ENCODE peak calls at places on chromosomes 7 and 10, in seven cellular contexts. S is mammary epithelial cell, F is NCI-H2029, M is cardiac fibroblast, A is epithelial cell of esophagus, G is kidney epithelial cell, P is HCT116. T is an unnamed sample.

GRCh38 chr7:68158686-68159255 is 1162.1 kb downstream of the TYW1 start:
- DNase-seq in S (no peak), M (no peak), G (no peak), P (no peak), A (no peak), F (no peak), T (no peak)

GRCh38 chr10:124626759-124627380 is 117.3 kb downstream of the FAM53B start:
- DNase-seq in G (no peak), M (no peak), S (peak), P (no peak), F (no peak), A (peak), T (no peak)

GRCh38 chr7:113636727-113637421 is 281.9 kb downstream of the PPP1R3A start:
- DNase-seq in G (no peak), P (no peak), A (peak), S (peak), M (no peak), F (no peak), T (no peak)

GRCh38 chr10:33347227-33347626 is 12.8 kb upstream of the NRP1 start:
- DNase-seq in M (no peak), F (no peak), S (peak), P (no peak), A (peak), G (no peak), T (no peak)

GRCh38 chr7:101995121-101995520 is 177.7 kb downstream of the CUX1 start:
- DNase-seq in F (no peak), G (no peak), M (no peak), P (no peak), A (no peak), S (no peak), T (no peak)

GRCh38 chr10:51886438-51887068 is 187.2 kb upstream of the CSTF2T start:
- DNase-seq in G (no peak), A (peak), M (peak), S (no peak), P (no peak), F (no peak), T (no peak)

GRCh38 chr7:22482476-22482875 is 17.5 kb downstream of the STEAP1B start:
- DNase-seq in A (no peak), P (no peak), M (no peak), G (no peak), S (no peak), F (no peak), T (no peak)

GRCh38 chr10:96369890-96370574 is 11.2 kb upstream of the OPALIN start:
- DNase-seq in S (no peak), G (no peak), P (no peak), A (peak), M (no peak), F (no peak), T (peak)

GRCh38 chr10:46549171-46550075 is 7.0 kb downstream of the GPRIN2 start:
- DNase-seq in P (no peak), F (no peak), M (no peak), S (no peak), A (no peak), G (no peak), T (no peak)

GRCh38 chr10:89476676-89477075 is 58.7 kb downstream of the SLC16A12 start:
- DNase-seq in S (no peak), G (peak), F (no peak), M (peak), P (no peak), A (no peak), T (peak)

GRCh38 chr7:35894721-35895120 is 93.9 kb downstream of the SEPTIN7 start:
- DNase-seq in F (no peak), M (no peak), G (no peak), A (no peak), P (no peak), S (no peak), T (no peak)

GRCh38 chr7:78398576-78398975 is 600.0 kb downstream of the PHTF2 start:
- DNase-seq in A (no peak), G (no peak), M (no peak), F (no peak), P (no peak), S (no peak), T (no peak)

GRCh38 chr10:76435154-76435553 is 1003.7 kb downstream of the LRMDA start:
- DNase-seq in F (no peak), P (no peak), G (no peak), M (no peak), S (no peak), A (no peak), T (no peak)

GRCh38 chr7:134834689-134835462 is 55.4 kb downstream of the CALD1 start:
- DNase-seq in P (no peak), M (peak), F (no peak), G (peak), A (no peak), S (no peak), T (no peak)

GRCh38 chr7:131034166-131034881 is 293.4 kb upstream of the MKLN1 start:
- DNase-seq in S (no peak), A (no peak), G (no peak), F (peak), P (no peak), M (no peak), T (no peak)

GRCh38 chr10:119677904-119678755 is 26.9 kb downstream of the BAG3 start:
- DNase-seq in P (no peak), F (no peak), G (no peak), S (no peak), A (no peak), M (no peak), T (no peak)